ENCODE peak calls at places on chromosomes 13 and 19, in ten cellular contexts. S is activated CD4-positive, alpha-beta T cell treated with anti-CD3 and anti-CD28 coated beads for 36 hours; G is NCI-H524; E is NCI-H1417; U is Daoy; K is NCI-H345; I is NCI-H2107; C is Ammon's horn; Q is left lung; B is stimulated activated CD4-positive, alpha-beta T cell treated with anti-CD3 and anti-CD28 coated beads, Interleukin-12 subunit alpha, Interleukin-12 subunit beta, amount 100 ng/mL, for 24 hours. X is an unnamed sample.

GRCh38 chr13:75326173-75327131 is 155.5 kb downstream of the TBC1D4 start:
- DNase-seq in K (no peak), G (no peak), U (peak; percentile 23), Q (no peak), S (peak; percentile 79), E (no peak), C (no peak), I (no peak), B (peak; percentile 56), X (no peak)

GRCh38 chr19:56670401-56670960 is 1.1 kb downstream of the ZNF835 start:
- DNase-seq in B (no peak), U (no peak), S (no peak), C (no peak), I (no peak), E (no peak), K (no peak), G (no peak), Q (no peak), X (no peak)

GRCh38 chr19:17807731-17808316 is 12.9 kb downstream of the B3GNT3 start:
- DNase-seq in C (no peak), I (no peak), Q (no peak), K (no peak), U (no peak), B (no peak), E (no peak), G (no peak), S (peak; percentile 46), X (no peak)

GRCh38 chr13:87057807-87058520 is 613.2 kb upstream of the SLITRK5 start:
- DNase-seq in I (no peak), C (no peak), U (no peak), Q (no peak), B (no peak), G (no peak), S (no peak), K (no peak), E (no peak), X (no peak)

GRCh38 chr19:50833802-50834167 is 411 bp upstream of the KLK15 start:
- DNase-seq in K (no peak), G (no peak), I (no peak), S (no peak), Q (no peak), C (no peak), U (no peak), E (no peak), B (no peak), X (no peak)

GRCh38 chr19:31261651-31262331 is 87.4 kb downstream of the TSHZ3 start:
- DNase-seq in E (no peak), G (no peak), S (no peak), K (no peak), C (no peak), U (no peak), B (no peak), Q (no peak), I (no peak), X (no peak)

GRCh38 chr19:3065675-3066357 is 3.5 kb upstream of the TLE5 start:
- DNase-seq in K (no peak), G (peak; percentile 56), I (no peak), E (peak; percentile 97), B (no peak), S (no peak), Q (no peak), U (no peak), C (no peak), X (no peak)

GRCh38 chr13:47549219-47549752 is 451.8 kb downstream of the SUCLA2 start:
- DNase-seq in I (no peak), G (no peak), S (no peak), B (no peak), U (no peak), C (no peak), Q (no peak), K (no peak), E (peak; percentile 26), X (no peak)

GRCh38 chr13:101698400-101698799 is 245.9 kb downstream of the ITGBL1 start:
- DNase-seq in S (no peak), Q (no peak), G (no peak), I (no peak), C (no peak), E (no peak), B (no peak), U (no peak), K (no peak), X (no peak)

GRCh38 chr19:709196-709964 is 645 bp downstream of the PALM start:
- DNase-seq in U (no peak), K (no peak), E (peak; percentile 57), Q (no peak), I (no peak), S (no peak), C (no peak), B (no peak), G (no peak), X (no peak)